ENCODE peak calls at places on chromosome 22, in six cellular contexts. A is cardiac muscle cell, G is astrocyte, L is uterus, E is colonic mucosa, D is hepatocyte. C is an unnamed sample. For H3K27me3, the result is how much of the 10 kb centered on the place peaks cover.

GRCh38 chr22:44665115-44665514 is 36.9 kb upstream of the PRR5 start:
- DNase-seq in A (peak), G (no peak), L (no peak), E (no peak), D (no peak), C (no peak)

GRCh38 chr22:23720855-23721254 is 30.0 kb downstream of the RGL4 start:
- DNase-seq in A (no peak), G (no peak), L (no peak), E (no peak), D (no peak), C (no peak)

GRCh38 chr22:19891350-19892248 is 36.9 kb upstream of the GNB1L start:
- DNase-seq in A (peak), G (peak), L (peak), E (no peak), D (peak), C (peak)

GRCh38 chr22:36145881-36146280 is 14.7 kb downstream of the APOL3 start:
- DNase-seq in A (no peak), G (no peak), L (no peak), E (no peak), D (no peak), C (no peak)

GRCh38 chr22:17746916-17747315 is 27.4 kb downstream of the BID start:
- DNase-seq in A (no peak), G (no peak), L (no peak), E (no peak), D (no peak), C (no peak)

GRCh38 chr22:20920881-20921203 is 3.6 kb downstream of the CRKL start:
- DNase-seq in A (no peak), G (no peak), L (no peak), E (no peak), D (no peak), C (no peak)

GRCh38 chr22:49380095-49380827 is 447.4 kb downstream of the BRD1 start:
- DNase-seq in A (no peak), G (no peak), L (no peak), E (no peak), D (no peak), C (no peak)

GRCh38 chr22:25098445-25099081 is 101.1 kb upstream of the CRYBB3 start:
- DNase-seq in A (no peak), G (no peak), L (no peak), E (no peak), D (no peak), C (no peak)

GRCh38 chr22:43857367-43857766 is 4.9 kb downstream of the SULT4A1 start:
- DNase-seq in A (no peak), G (no peak), L (no peak), E (no peak), D (no peak), C (no peak)

GRCh38 chr22:17921871-17922821 is 102.2 kb downstream of the MICAL3 start:
- DNase-seq in A (no peak), G (no peak), L (peak), E (peak), D (peak), C (no peak)

GRCh38 chr22:19003518-19003917 is 67.4 kb upstream of the PRODH start:
- DNase-seq in A (no peak), G (no peak), L (no peak), E (no peak), D (no peak), C (no peak)

GRCh38 chr22:11598492-11599440 is 3929.2 kb upstream of the OR11H1 start:
- DNase-seq in A (no peak), G (no peak), L (no peak), E (no peak), D (no peak), C (no peak)

GRCh38 chr22:17102297-17102667 is 17.5 kb downstream of the IL17RA start:
- DNase-seq in A (no peak), G (no peak), L (no peak), E (no peak), D (no peak), C (no peak)

GRCh38 chr22:41815716-41816115 is 15.2 kb downstream of the CCDC134 start:
- DNase-seq in A (no peak), G (no peak), L (no peak), E (no peak), D (no peak), C (no peak)

GRCh38 chr22:30565341-30565740 is 9.1 kb downstream of the GAL3ST1 start:
- DNase-seq in A (peak), G (no peak), L (no peak), E (no peak), D (no peak), C (no peak)

GRCh38 chr22:19731736-19732135 is 8.4 kb downstream of the GP1BB start:
- DNase-seq in A (no peak), G (no peak), L (no peak), E (no peak), D (no peak), C (no peak)

GRCh38 chr22:20803696-20804324 is 29.9 kb downstream of the SERPIND1 start:
- DNase-seq in A (peak), G (no peak), L (no peak), E (peak), D (peak), C (peak)

GRCh38 chr22:44496844-44497217 is 1.2 kb downstream of the RTL6 start:
- DNase-seq in A (no peak), G (no peak), L (no peak), E (no peak), D (no peak), C (no peak)

GRCh38 chr22:43448048-43448447 is 36.2 kb downstream of the MPPED1 start:
- DNase-seq in A (no peak), G (no peak), L (no peak), E (no peak), D (no peak), C (no peak)

GRCh38 chr22:45226681-45227186 is 14.0 kb downstream of the KIAA0930 start:
- DNase-seq in A (peak), G (no peak), L (no peak), E (no peak), D (no peak), C (no peak)

GRCh38 chr22:44391026-44391425 is 78.3 kb upstream of the SHISAL1 start:
- DNase-seq in A (no peak), G (peak), L (no peak), E (no peak), D (no peak), C (no peak)

GRCh38 chr22:25161017-25161915 is 38.4 kb upstream of the CRYBB3 start:
- DNase-seq in A (no peak), G (no peak), L (no peak), E (no peak), D (no peak), C (no peak)

GRCh38 chr22:45227645-45228400 is 12.9 kb downstream of the KIAA0930 start:
- DNase-seq in A (no peak), G (no peak), L (no peak), E (no peak), D (no peak), C (no peak)

GRCh38 chr22:31275576-31275975 is 16.7 kb downstream of the PIK3IP1 start:
- DNase-seq in A (no peak), G (no peak), L (no peak), E (no peak), D (no peak), C (no peak)

GRCh38 chr22:44202261-44202789 is 21.6 kb downstream of the PARVG start:
- DNase-seq in A (peak), G (peak), L (no peak), E (no peak), D (peak), C (no peak)

GRCh38 chr22:39932918-39933649 is 27.1 kb upstream of the TMA7B start:
- DNase-seq in A (peak), G (no peak), L (no peak), E (peak), D (peak), C (peak)
- TF ChIP-seq CTCF in A (peak), G (peak), L (no peak), E (peak), D (peak), C (peak)

DNA sequence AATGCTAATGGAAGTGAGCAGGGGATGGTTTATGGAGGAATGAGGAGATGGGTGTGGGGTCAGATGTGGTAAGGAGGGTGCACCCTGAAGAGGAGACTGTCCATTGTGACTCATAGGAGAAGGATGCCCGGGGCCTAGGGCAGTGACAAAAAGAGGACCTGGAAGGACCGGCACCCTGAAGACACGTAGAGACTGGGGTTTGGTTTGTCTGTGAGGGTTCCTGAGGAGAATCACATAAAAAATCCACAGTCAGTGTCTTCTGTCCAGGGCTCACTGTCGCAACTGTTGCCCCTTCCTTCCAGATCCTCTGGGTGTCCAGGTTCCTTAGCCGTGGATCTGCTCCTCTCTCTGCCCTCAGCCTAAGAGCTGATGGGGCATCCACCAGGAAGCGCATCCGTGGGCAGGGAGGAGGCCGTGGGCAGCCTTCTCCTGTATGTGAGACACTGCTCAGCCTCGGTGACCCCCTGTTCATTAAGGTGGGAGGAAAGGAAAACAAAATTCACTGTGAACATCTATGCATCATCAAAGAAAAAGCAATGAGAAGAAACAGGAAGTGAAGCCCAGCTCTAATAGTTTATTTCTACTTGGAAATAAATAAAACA is 110.7 kb downstream of the VPREB1 start:
- DNase-seq in A (no peak), G (no peak), L (no peak), E (no peak), D (no peak), C (no peak)
- H3K27me3 ChIP-seq in A (under half), G (under half), L (under half), E (under half), D (under half), C (half or more)

GRCh38 chr22:39185601-39186012 is 33.1 kb upstream of the CBX7 start:
- DNase-seq in A (peak), G (no peak), L (peak), E (no peak), D (no peak), C (no peak)
- TF ChIP-seq CTCF in A (peak), G (no peak), L (peak), E (no peak), D (peak), C (no peak)

GRCh38 chr22:46339956-46340355 is 4.4 kb downstream of the TRMU start:
- DNase-seq in A (no peak), G (no peak), L (no peak), E (no peak), D (no peak), C (no peak)
- H3K27me3 ChIP-seq in A (under half), G (under half), L (under half), E (under half), D (under half), C (under half)

GRCh38 chr22:50576806-50577696 is 1.2 kb downstream of the CPT1B start:
- DNase-seq in A (no peak), G (no peak), L (no peak), E (no peak), D (no peak), C (no peak)

GRCh38 chr22:50577697-50577986 is 585 bp downstream of the CPT1B start:
- DNase-seq in A (no peak), G (no peak), L (no peak), E (no peak), D (no peak), C (no peak)

GRCh38 chr22:50575426-50575941 is 2.7 kb downstream of the CPT1B start:
- DNase-seq in A (no peak), G (no peak), L (no peak), E (no peak), D (no peak), C (no peak)

GRCh38 chr22:50574383-50574755 is 3.9 kb downstream of the CPT1B start:
- DNase-seq in A (no peak), G (no peak), L (no peak), E (no peak), D (no peak), C (no peak)

GRCh38 chr22:50576070-50576469 is 2.2 kb downstream of the CPT1B start:
- DNase-seq in A (peak), G (peak), L (no peak), E (no peak), D (no peak), C (peak)
- TF ChIP-seq CTCF in A (peak), G (peak), L (no peak), E (no peak), D (no peak), C (peak)

GRCh38 chr22:27399161-27399560 is 402.4 kb downstream of the MN1 start:
- DNase-seq in A (no peak), G (no peak), L (no peak), E (no peak), D (no peak), C (peak)

GRCh38 chr22:27394806-27395404 is 406.7 kb downstream of the MN1 start:
- DNase-seq in A (no peak), G (no peak), L (no peak), E (no peak), D (no peak), C (no peak)

GRCh38 chr22:27400811-27401210 is 400.7 kb downstream of the MN1 start:
- DNase-seq in A (no peak), G (no peak), L (no peak), E (no peak), D (no peak), C (no peak)

GRCh38 chr22:27397036-27397947 is 404.3 kb downstream of the MN1 start:
- DNase-seq in A (peak), G (no peak), L (no peak), E (no peak), D (no peak), C (no peak)

GRCh38 chr22:27397948-27398330 is 403.6 kb downstream of the MN1 start:
- DNase-seq in A (peak), G (no peak), L (peak), E (peak), D (no peak), C (no peak)
- H3K27me3 ChIP-seq in A (under half), G (under half), L (under half), E (under half), D (under half), C (under half)

DNA sequence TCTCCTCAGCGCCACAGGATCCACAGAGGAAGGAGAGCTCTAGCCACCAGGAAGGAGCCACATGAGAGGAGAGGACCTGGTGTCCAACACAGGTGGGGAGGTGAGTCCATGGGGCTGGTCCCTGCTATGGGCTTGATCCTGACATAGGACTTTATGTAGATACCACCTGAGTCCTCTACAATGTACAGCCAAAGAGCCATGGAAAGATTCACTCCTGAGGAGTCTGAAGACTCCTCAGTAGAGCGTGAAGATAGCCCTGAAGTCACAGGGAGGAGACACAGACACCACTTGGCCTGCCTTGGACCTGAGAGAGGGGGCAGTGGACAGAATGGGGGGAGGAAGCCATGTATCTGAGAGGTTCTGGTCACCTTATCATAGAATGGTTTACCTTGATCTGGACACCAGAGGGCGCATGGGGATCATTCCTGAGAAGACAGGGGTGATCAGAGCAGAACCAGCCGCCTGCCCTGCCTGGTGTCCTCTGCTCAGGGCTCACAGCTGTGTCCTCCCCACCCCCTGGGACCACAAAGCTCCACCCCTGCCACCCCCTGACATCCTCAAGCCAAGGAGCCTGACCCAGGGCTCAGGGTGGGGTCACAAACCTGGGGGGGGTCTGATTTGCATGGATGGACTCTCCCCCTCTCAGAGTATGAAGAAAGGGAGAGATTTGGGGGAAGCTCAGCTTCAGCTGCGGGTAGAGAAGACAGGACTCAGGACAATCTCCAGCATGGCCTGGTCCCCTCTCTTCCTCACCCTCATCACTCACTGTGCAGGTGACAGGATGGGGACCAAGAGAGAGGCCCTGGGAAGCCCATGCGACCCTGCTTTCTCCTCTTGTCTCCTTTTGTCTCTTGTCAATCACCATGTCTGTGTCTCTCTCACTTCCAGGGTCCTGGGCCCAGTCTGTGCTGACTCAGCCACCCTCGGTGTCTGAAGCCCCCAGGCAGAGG is 77.0 kb downstream of the ZNF280B start:
- DNase-seq in A (peak), G (peak), L (peak), E (peak), D (peak), C (peak)
- TF ChIP-seq CTCF in A (peak), G (peak), L (peak), E (peak), D (peak), C (peak)

DNA sequence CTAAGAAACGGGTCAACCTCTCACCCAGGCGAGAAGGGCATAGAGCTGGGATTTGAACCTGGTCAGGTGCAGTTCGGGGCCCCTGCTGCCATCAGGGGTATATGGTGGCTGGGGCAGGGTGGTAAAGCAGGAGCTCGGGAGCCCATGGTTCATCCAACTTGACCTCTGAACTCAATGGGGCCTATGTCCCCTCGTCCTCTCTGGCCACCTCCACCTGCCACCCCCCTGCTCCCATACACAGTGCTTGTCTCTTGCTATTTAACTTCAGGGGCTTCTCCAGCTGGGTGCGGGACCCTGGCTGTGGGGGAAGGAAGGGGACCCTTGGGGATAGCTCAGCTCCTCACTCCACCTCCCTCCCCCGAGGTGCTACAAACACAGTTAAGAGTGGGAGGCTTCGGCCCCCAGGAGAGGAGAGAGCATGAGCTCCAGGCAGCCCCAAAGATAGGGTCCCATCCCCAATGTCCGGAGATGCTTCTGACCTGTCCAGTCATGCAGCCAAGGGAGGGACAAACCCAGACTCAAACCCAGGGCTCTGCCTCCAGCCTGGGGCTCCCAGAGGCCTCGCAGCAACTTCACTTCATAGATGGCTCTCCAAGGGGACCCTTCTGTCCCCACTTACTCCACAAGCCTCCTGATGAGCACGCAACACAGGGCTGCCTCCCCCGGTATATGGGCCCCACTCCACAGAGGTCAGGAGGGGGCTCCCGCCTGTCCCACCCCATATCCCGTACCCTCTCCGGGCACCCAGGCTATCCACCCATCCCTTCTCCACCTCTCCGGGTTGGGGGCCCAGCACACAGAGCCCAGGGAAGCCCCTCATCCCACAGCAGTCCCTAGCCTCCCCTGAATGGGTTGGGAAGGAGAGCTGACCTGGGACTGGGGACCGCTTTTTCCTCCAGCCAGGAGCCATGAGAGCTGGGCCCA is 712 bp downstream of the IL2RB start:
- DNase-seq in A (no peak), G (no peak), L (no peak), E (no peak), D (no peak), C (no peak)
- H3K27me3 ChIP-seq in A (under half), G (under half), L (under half), E (under half), D (under half), C (under half)